ENCODE peak calls at places on chromosomes 7 and 10, in six cellular contexts. O is stomach, Q is esophagus muscularis mucosa, W is HepG2, N is K562, X is suprapubic skin. R is an unnamed sample.

GRCh38 chr10:101134299-101135127 is 3.4 kb downstream of the TLX1 start:
- DNase-seq in O (no peak), Q (no peak), W (no peak), N (no peak), X (no peak), R (no peak)

GRCh38 chr7:36278767-36279171 is 110.9 kb upstream of the ANLN start:
- DNase-seq in O (no peak), Q (peak), W (no peak), N (no peak), X (peak), R (no peak)

GRCh38 chr7:155868955-155869783 is 56.9 kb upstream of the SHH start:
- DNase-seq in O (peak), Q (peak), W (no peak), N (no peak), X (peak), R (no peak)

GRCh38 chr10:97849101-97849490 is 547 bp upstream of the GOLGA7B start:
- DNase-seq in O (no peak), Q (no peak), W (no peak), N (no peak), X (no peak), R (peak)

GRCh38 chr7:138842111-138842510 is 44.1 kb upstream of the ATP6V0A4 start:
- DNase-seq in O (no peak), Q (no peak), W (no peak), N (peak), X (no peak), R (no peak)

GRCh38 chr10:47330804-47331203 is 8.6 kb downstream of the GDF2 start:
- DNase-seq in O (peak), Q (no peak), W (no peak), N (no peak), X (peak), R (no peak)

GRCh38 chr10:49183596-49184542 is 4.3 kb downstream of the TMEM273 start:
- DNase-seq in O (peak), Q (no peak), W (no peak), N (peak), X (no peak), R (peak)

GRCh38 chr7:131106681-131107342 is 220.9 kb upstream of the MKLN1 start:
- DNase-seq in O (peak), Q (no peak), W (no peak), N (peak), X (peak), R (peak)

GRCh38 chr10:77756319-77757232 is 119.0 kb upstream of the KCNMA1 start:
- DNase-seq in O (no peak), Q (no peak), W (peak), N (peak), X (no peak), R (no peak)

GRCh38 chr7:104795616-104796398 is 218.2 kb upstream of the KMT2E start:
- DNase-seq in O (no peak), Q (no peak), W (no peak), N (no peak), X (no peak), R (no peak)

GRCh38 chr7:50815138-50815537 is 32.4 kb upstream of the GRB10 start:
- DNase-seq in O (no peak), Q (no peak), W (no peak), N (no peak), X (peak), R (no peak)

GRCh38 chr7:86469680-86470295 is 173.9 kb upstream of the GRM3 start:
- DNase-seq in O (peak), Q (no peak), W (peak), N (peak), X (no peak), R (peak)

GRCh38 chr10:97915346-97915745 is 65.7 kb downstream of the GOLGA7B start:
- DNase-seq in O (no peak), Q (no peak), W (no peak), N (no peak), X (no peak), R (no peak)

GRCh38 chr10:119026301-119027110 is 3.0 kb upstream of the NANOS1 start:
- DNase-seq in O (no peak), Q (peak), W (no peak), N (no peak), X (no peak), R (no peak)

GRCh38 chr10:1782841-1783240 is 45.5 kb upstream of the ADARB2 start:
- DNase-seq in O (no peak), Q (no peak), W (no peak), N (no peak), X (no peak), R (no peak)

GRCh38 chr10:70432101-70432500 is 9.4 kb downstream of the NODAL start:
- DNase-seq in O (no peak), Q (no peak), W (peak), N (no peak), X (no peak), R (no peak)

GRCh38 chr7:45573636-45574470 is at the start of gene ADCY1:
- DNase-seq in O (no peak), Q (no peak), W (no peak), N (peak), X (peak), R (peak)

GRCh38 chr10:132654121-132654571 is 116.6 kb downstream of the INPP5A start:
- DNase-seq in O (no peak), Q (no peak), W (no peak), N (no peak), X (no peak), R (no peak)

GRCh38 chr7:157465597-157466348 is 129.0 kb downstream of the DNAJB6 start:
- DNase-seq in O (peak), Q (no peak), W (no peak), N (no peak), X (peak), R (no peak)

GRCh38 chr10:24519950-24520349 is 203.7 kb downstream of the ARHGAP21 start:
- DNase-seq in O (no peak), Q (no peak), W (no peak), N (no peak), X (no peak), R (no peak)

GRCh38 chr10:30207485-30208052 is 141.5 kb downstream of the MTPAP start:
- DNase-seq in O (no peak), Q (no peak), W (no peak), N (no peak), X (no peak), R (no peak)

GRCh38 chr10:126663880-126664279 is 6.6 kb downstream of the C10orf90 start:
- DNase-seq in O (no peak), Q (no peak), W (no peak), N (no peak), X (no peak), R (no peak)

GRCh38 chr7:149598721-149599308 is 101.2 kb upstream of the ZNF746 start:
- DNase-seq in O (no peak), Q (no peak), W (peak), N (peak), X (no peak), R (no peak)

GRCh38 chr10:34815174-34816066 is at the start of gene PARD3:
- DNase-seq in O (peak), Q (no peak), W (peak), N (peak), X (peak), R (peak)

GRCh38 chr7:13848576-13849527 is 140.6 kb downstream of the ETV1 start:
- DNase-seq in O (no peak), Q (no peak), W (no peak), N (no peak), X (no peak), R (no peak)

GRCh38 chr7:98051118-98051744 is 55.4 kb upstream of the LMTK2 start:
- DNase-seq in O (peak), Q (no peak), W (peak), N (peak), X (peak), R (peak)

GRCh38 chr10:1380075-1380793 is 324.0 kb downstream of the WDR37 start:
- DNase-seq in O (peak), Q (peak), W (no peak), N (no peak), X (peak), R (peak)

GRCh38 chr10:126646101-126646500 is 24.4 kb downstream of the C10orf90 start:
- DNase-seq in O (no peak), Q (no peak), W (no peak), N (no peak), X (no peak), R (no peak)

GRCh38 chr10:74227697-74228424 is 76.8 kb downstream of the ADK start:
- DNase-seq in O (no peak), Q (no peak), W (no peak), N (no peak), X (no peak), R (no peak)

GRCh38 chr10:80567292-80567691 is 29.6 kb downstream of the SH2D4B start:
- DNase-seq in O (no peak), Q (no peak), W (no peak), N (peak), X (peak), R (no peak)

GRCh38 chr10:110918269-110918632 is 729 bp downstream of the BBIP1 start:
- DNase-seq in O (peak), Q (peak), W (peak), N (peak), X (peak), R (peak)

GRCh38 chr10:75043256-75044121 is 68.0 kb upstream of the SAMD8 start:
- DNase-seq in O (no peak), Q (no peak), W (no peak), N (no peak), X (no peak), R (peak)

GRCh38 chr7:101173752-101174244 is 6.3 kb downstream of the NAT16 start:
- DNase-seq in O (peak), Q (no peak), W (no peak), N (peak), X (no peak), R (peak)

GRCh38 chr7:133020501-133020900 is 61.4 kb downstream of the CHCHD3 start:
- DNase-seq in O (no peak), Q (no peak), W (no peak), N (no peak), X (no peak), R (no peak)

GRCh38 chr10:120946497-120946896 is 95.3 kb downstream of the WDR11 start:
- DNase-seq in O (no peak), Q (no peak), W (no peak), N (no peak), X (no peak), R (no peak)

GRCh38 chr10:6175329-6176055 is 27.2 kb upstream of the PFKFB3 start:
- DNase-seq in O (no peak), Q (no peak), W (no peak), N (no peak), X (no peak), R (no peak)

GRCh38 chr10:4201866-4202825 is 417.1 kb upstream of the KLF6 start:
- DNase-seq in O (no peak), Q (no peak), W (no peak), N (no peak), X (no peak), R (no peak)

GRCh38 chr7:142925413-142925812 is 8.1 kb downstream of the TRPV5 start:
- DNase-seq in O (no peak), Q (no peak), W (no peak), N (peak), X (peak), R (no peak)

GRCh38 chr7:141484907-141485306 is 66.3 kb upstream of the AGK start:
- DNase-seq in O (no peak), Q (no peak), W (no peak), N (no peak), X (no peak), R (no peak)
- TF ChIP-seq POLR2AphosphoS5 in O (no peak), Q (no peak), W (no peak), N (no peak), X (no peak), R (no peak)

GRCh38 chr7:11228515-11228914 is 254.8 kb downstream of the PHF14 start:
- DNase-seq in O (peak), Q (peak), W (no peak), N (peak), X (peak), R (no peak)
- TF ChIP-seq EP300 in O (no peak), Q (no peak), W (no peak), N (no peak), X (no peak), R (peak)

GRCh38 chr10:95513941-95514392 is 47.2 kb downstream of the SORBS1 start:
- DNase-seq in O (peak), Q (no peak), W (no peak), N (no peak), X (no peak), R (no peak)
- H3K27ac ChIP-seq in O (peak), Q (peak), W (peak), N (no peak), X (peak), R (peak)

DNA sequence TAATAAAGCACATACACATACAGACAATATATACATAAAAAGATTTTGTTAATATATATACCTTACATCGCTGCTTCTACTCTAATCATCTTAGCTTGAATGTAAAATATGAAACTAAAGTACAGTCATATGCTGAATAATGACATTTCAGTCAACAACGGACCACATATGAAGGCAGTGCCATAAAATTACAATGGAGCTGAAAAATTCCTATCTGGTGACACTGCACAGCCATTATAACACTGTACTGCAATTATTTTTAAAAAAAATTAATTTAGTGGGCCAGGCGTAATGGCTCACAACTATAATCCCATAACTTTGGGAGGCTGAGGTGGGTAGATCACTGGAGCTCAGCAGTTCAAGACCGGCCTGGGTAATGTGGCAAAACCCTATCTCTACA is 122.3 kb downstream of the JMJD1C start:
- DNase-seq in O (no peak), Q (no peak), W (no peak), N (no peak), X (no peak), R (no peak)
- TF ChIP-seq POLR2AphosphoS5 in O (no peak), Q (no peak), W (no peak), N (no peak), X (no peak), R (no peak)

GRCh38 chr10:93992400-93993030 is 1.2 kb upstream of the PLCE1 start:
- DNase-seq in O (no peak), Q (no peak), W (no peak), N (no peak), X (no peak), R (no peak)

GRCh38 chr10:93993414-93993781 is 333 bp upstream of the PLCE1 start:
- DNase-seq in O (no peak), Q (no peak), W (no peak), N (no peak), X (no peak), R (no peak)

GRCh38 chr10:93995598-93996271 is 2.0 kb downstream of the PLCE1 start:
- DNase-seq in O (no peak), Q (no peak), W (no peak), N (no peak), X (no peak), R (no peak)

GRCh38 chr10:93995182-93995581 is 1.5 kb downstream of the PLCE1 start:
- DNase-seq in O (no peak), Q (no peak), W (no peak), N (no peak), X (no peak), R (no peak)

DNA sequence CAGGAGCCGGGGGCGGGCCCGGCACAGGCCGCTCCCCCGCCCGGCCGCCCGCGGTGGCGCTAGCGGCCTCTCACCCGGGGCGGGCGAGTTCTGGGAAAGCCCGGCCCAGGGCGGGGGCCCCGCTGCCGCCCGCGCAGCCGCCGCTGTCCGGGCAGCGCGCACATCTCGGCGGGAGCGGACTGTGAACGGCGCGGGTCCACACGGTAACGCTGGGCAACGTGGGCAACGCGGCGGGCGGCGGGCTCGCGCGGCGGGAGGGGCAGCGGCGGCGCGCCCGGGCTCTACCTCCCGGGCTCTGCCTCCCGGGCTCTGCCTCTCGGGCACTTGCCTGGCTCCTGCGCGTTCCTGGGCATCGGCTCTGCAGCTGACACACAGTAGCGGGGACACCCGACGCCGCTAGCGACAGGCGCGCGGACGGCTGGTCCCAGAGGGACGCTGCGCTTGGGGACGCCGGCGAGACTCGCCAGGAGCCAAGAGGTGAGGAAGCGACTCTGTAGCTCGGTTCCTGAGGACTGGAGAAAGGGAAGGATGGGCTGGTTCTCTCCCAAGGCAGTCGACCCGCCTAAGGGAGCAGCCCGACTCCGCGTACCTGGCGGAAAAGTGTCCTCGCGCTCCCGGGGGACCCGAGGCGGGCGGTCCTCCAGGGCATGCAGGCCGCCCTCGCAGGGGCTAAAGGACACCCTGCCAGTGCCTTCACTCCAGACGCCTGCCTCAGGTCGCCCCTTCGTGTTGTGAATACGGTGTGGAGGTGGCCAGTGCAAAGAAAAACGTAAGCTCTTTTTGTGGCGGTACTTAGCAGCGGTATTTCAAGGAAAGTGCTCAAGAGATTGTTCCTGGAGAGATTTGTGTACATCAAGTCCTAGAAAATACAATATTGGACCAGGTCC is at the start of gene PLCE1:
- DNase-seq in O (peak), Q (no peak), W (no peak), N (peak), X (no peak), R (peak)
- TF ChIP-seq EP300 in O (no peak), Q (no peak), W (no peak), N (no peak), X (no peak), R (no peak)

GRCh38 chr10:50417486-50417905 is 166.2 kb upstream of the ASAH2 start:
- DNase-seq in O (no peak), Q (no peak), W (no peak), N (no peak), X (no peak), R (peak)

GRCh38 chr10:50417906-50418697 is 166.8 kb upstream of the ASAH2 start:
- DNase-seq in O (peak), Q (peak), W (peak), N (peak), X (peak), R (peak)

GRCh38 chr10:50415292-50415691 is 164.0 kb upstream of the ASAH2 start:
- DNase-seq in O (no peak), Q (no peak), W (no peak), N (no peak), X (no peak), R (no peak)

GRCh38 chr10:50416181-50416824 is 165.0 kb upstream of the ASAH2 start:
- DNase-seq in O (no peak), Q (no peak), W (no peak), N (peak), X (no peak), R (no peak)

GRCh38 chr10:50416885-50417284 is 165.6 kb upstream of the ASAH2 start:
- DNase-seq in O (no peak), Q (no peak), W (no peak), N (peak), X (no peak), R (no peak)
- H3K27ac ChIP-seq in O (no peak), Q (no peak), W (peak), N (peak), X (peak), R (no peak)

GRCh38 chr7:82445226-82445625 is 1.6 kb upstream of the CACNA2D1 start:
- DNase-seq in O (no peak), Q (no peak), W (no peak), N (no peak), X (no peak), R (no peak)
- TF ChIP-seq POLR2AphosphoS5 in O (no peak), Q (no peak), W (no peak), N (no peak), X (no peak), R (no peak)

DNA sequence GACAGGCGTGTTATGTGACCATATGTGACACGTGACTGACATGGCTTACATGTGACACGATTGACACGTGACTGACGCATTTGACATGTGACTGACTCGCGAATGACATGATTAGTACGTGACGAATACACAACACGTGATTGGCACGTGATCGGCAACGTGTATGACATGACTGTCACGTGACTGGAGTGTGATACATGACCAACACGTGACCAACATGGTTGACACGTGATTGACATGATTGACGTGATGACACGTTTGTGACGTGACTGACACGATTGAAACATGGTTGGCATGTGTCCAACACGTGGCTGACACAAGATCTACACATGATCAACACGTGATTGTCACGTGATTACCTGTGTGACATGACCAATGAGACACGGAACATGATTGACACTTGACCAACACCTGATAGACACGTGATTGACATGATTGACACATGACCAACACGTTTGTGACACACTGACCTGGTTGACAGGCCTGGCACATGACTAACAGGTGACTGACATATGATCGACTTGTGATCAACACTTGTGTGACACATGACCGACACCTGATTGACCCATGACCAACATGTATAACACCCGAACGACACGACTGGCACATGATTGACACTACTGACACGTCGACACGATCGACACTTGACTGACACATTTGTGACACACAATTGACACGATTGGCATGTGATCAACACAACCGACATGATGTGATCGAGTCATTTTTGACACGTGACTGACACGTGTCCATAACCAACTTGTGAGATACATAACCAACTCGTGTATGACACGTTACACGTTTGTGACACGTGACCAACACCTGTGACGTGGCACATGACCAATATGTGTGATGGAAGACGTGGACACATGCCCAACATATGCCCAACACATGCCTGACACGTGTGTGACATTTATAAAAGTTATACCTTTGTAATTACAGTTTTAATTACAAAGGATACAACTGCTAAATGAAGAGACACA is 21.1 kb downstream of the CRPPA start:
- DNase-seq in O (no peak), Q (no peak), W (no peak), N (no peak), X (no peak), R (no peak)
- TF ChIP-seq EP300 in O (no peak), Q (no peak), W (no peak), N (no peak), X (no peak), R (no peak)

R was measured in upper lobe of left lung.